ENCODE peak calls at places on chromosomes 5 and 9, in seven cellular contexts. F is CD8-positive, alpha-beta memory T cell; H is Calu3; R is DMS53; K is AG09319; J is body of pancreas; B is NB4. I is an unnamed sample.

GRCh38 chr9:100577776-100578448 is at the start of gene CAVIN4:
- DNase-seq in H (no peak), R (no peak), J (no peak), F (no peak), B (no peak), K (no peak), I (no peak)

GRCh38 chr9:94250456-94250855 is 8.6 kb upstream of the ZNF169 start:
- DNase-seq in K (no peak), R (no peak), B (no peak), F (peak; percentile 31), H (no peak), J (no peak), I (no peak)

GRCh38 chr9:82457281-82457680 is 468.7 kb downstream of the SPATA31D1 start:
- DNase-seq in J (no peak), F (no peak), B (no peak), K (no peak), R (no peak), H (no peak), I (no peak)

GRCh38 chr5:142012186-142012785 is 541 bp downstream of the GNPDA1 start:
- DNase-seq in B (peak; percentile 28), H (peak; percentile 70), R (peak; percentile 72), F (peak; percentile 40), K (no peak), J (peak; percentile 36), I (peak; percentile 59)

GRCh38 chr5:390571-391491 is 52.1 kb upstream of the EXOC3 start:
- DNase-seq in K (no peak), B (peak; percentile 30), H (no peak), F (no peak), J (no peak), R (no peak), I (peak; percentile 66)

GRCh38 chr9:110156902-110157301 is 51.1 kb downstream of the C9orf152 start:
- DNase-seq in H (no peak), F (peak; percentile 12), K (peak; percentile 67), B (peak; percentile 97), R (no peak), J (no peak), I (no peak)

GRCh38 chr9:109887079-109887478 is 107.1 kb downstream of the PALM2AKAP2 start:
- DNase-seq in K (no peak), B (peak; percentile 30), R (no peak), J (no peak), H (no peak), F (no peak), I (no peak)

GRCh38 chr9:15606667-15607472 is 54.0 kb downstream of the CCDC171 start:
- DNase-seq in K (no peak), J (no peak), F (peak; percentile 53), R (peak; percentile 38), H (peak; percentile 11), B (peak; percentile 73), I (peak; percentile 66)

GRCh38 chr5:120465281-120465961 is 1.3 kb downstream of the PRR16 start:
- DNase-seq in K (no peak), H (no peak), B (no peak), J (peak; percentile 38), R (peak; percentile 51), F (no peak), I (peak; percentile 61)

GRCh38 chr9:2788948-2789347 is 54.9 kb downstream of the PUM3 start:
- DNase-seq in H (no peak), J (peak; percentile 38), F (no peak), K (no peak), R (no peak), B (no peak), I (no peak)

GRCh38 chr9:127899200-127899943 is at the start of gene ST6GALNAC6:
- DNase-seq in J (peak; percentile 79), F (peak; percentile 67), H (peak; percentile 77), B (peak; percentile 76), K (no peak), R (peak; percentile 85), I (peak; percentile 94)

GRCh38 chr5:171149772-171150171 is 159.3 kb upstream of the TLX3 start:
- DNase-seq in K (no peak), B (no peak), R (no peak), F (no peak), J (no peak), H (no peak), I (no peak)

GRCh38 chr9:34125681-34126206 is 754 bp downstream of the DCAF12 start:
- DNase-seq in H (no peak), J (peak; percentile 12), K (no peak), F (no peak), R (peak; percentile 45), B (peak; percentile 60), I (peak; percentile 56)

GRCh38 chr9:38158628-38159027 is 89.6 kb upstream of the SHB start:
- DNase-seq in J (no peak), R (no peak), K (no peak), F (no peak), B (no peak), H (no peak), I (no peak)

GRCh38 chr5:126878085-126878484 is 101.1 kb downstream of the LMNB1 start:
- DNase-seq in R (no peak), K (no peak), J (no peak), B (no peak), H (no peak), F (no peak), I (no peak)

GRCh38 chr5:1322036-1322903 is 22.6 kb downstream of the CLPTM1L start:
- DNase-seq in H (no peak), J (no peak), F (no peak), B (no peak), R (no peak), K (no peak), I (no peak)

GRCh38 chr9:97445119-97445701 is 33.3 kb downstream of the TDRD7 start:
- DNase-seq in R (no peak), J (no peak), H (no peak), B (no peak), F (no peak), K (no peak), I (no peak)

GRCh38 chr9:95189230-95190098 is 128.0 kb downstream of the FANCC start:
- DNase-seq in R (no peak), F (no peak), B (peak; percentile 44), J (no peak), H (no peak), K (peak; percentile 42), I (peak; percentile 71)

GRCh38 chr9:11821541-11821940 is 871.6 kb upstream of the TYRP1 start:
- DNase-seq in H (no peak), J (peak; percentile 55), K (no peak), R (no peak), F (no peak), B (no peak), I (peak; percentile 4)

GRCh38 chr5:107275333-107275732 is 395.4 kb downstream of the EFNA5 start:
- DNase-seq in F (no peak), K (no peak), R (peak; percentile 16), B (no peak), H (no peak), J (no peak), I (no peak)

GRCh38 chr9:88072831-88073365 is 65.4 kb downstream of the SPATA31C2 start:
- DNase-seq in K (no peak), H (no peak), B (no peak), R (no peak), F (no peak), J (no peak), I (no peak)

GRCh38 chr9:133103987-133104505 is 17.0 kb downstream of the RALGDS start:
- DNase-seq in J (peak; percentile 10), R (no peak), H (no peak), F (no peak), B (no peak), K (no peak), I (no peak)

GRCh38 chr5:178221203-178221771 is 11.3 kb downstream of the PHYKPL start:
- DNase-seq in K (no peak), J (no peak), H (no peak), B (no peak), R (no peak), F (no peak), I (no peak)

GRCh38 chr9:76654575-76654974 is 109.7 kb upstream of the PCA3 start:
- DNase-seq in J (no peak), H (no peak), K (peak; percentile 78), R (no peak), B (no peak), F (no peak), I (no peak)

GRCh38 chr9:89743576-89744254 is 138.9 kb downstream of the GADD45G start:
- DNase-seq in R (no peak), F (peak; percentile 82), H (no peak), B (no peak), J (no peak), K (no peak), I (no peak)

GRCh38 chr5:113250341-113250953 is 184.3 kb downstream of the TSSK1B start:
- DNase-seq in H (no peak), F (no peak), K (peak; percentile 92), B (no peak), R (no peak), J (peak; percentile 16), I (peak; percentile 80)

GRCh38 chr9:113131689-113132151 is 19.1 kb upstream of the SLC31A2 start:
- DNase-seq in B (peak; percentile 58), F (no peak), K (no peak), R (no peak), H (no peak), J (peak; percentile 13), I (peak; percentile 90)

GRCh38 chr5:158463188-158463587 is 604.2 kb upstream of the CLINT1 start:
- DNase-seq in H (no peak), K (no peak), J (no peak), B (no peak), F (no peak), R (no peak), I (no peak)

GRCh38 chr9:118318770-118319443 is 614.7 kb downstream of the TLR4 start:
- DNase-seq in K (no peak), H (peak; percentile 8), J (peak; percentile 29), F (no peak), R (no peak), B (no peak), I (peak; percentile 28)

GRCh38 chr9:77176686-77177142 is 620 bp upstream of the VPS13A start:
- DNase-seq in J (no peak), R (no peak), K (no peak), B (no peak), F (no peak), H (no peak), I (no peak)

GRCh38 chr5:79284852-79285251 is 48.9 kb downstream of the JMY start:
- DNase-seq in K (no peak), B (no peak), F (no peak), H (no peak), J (no peak), R (peak; percentile 14), I (no peak)

GRCh38 chr5:113338628-113339027 is 96.2 kb downstream of the TSSK1B start:
- DNase-seq in B (no peak), J (no peak), H (no peak), R (no peak), F (no peak), K (no peak), I (no peak)

GRCh38 chr5:15365040-15365439 is 134.9 kb upstream of the FBXL7 start:
- DNase-seq in B (no peak), J (no peak), H (no peak), K (no peak), R (no peak), F (no peak), I (no peak)

GRCh38 chr5:58188287-58188651 is 271.6 kb downstream of the PLK2 start:
- DNase-seq in H (peak; percentile 55), F (no peak), K (peak; percentile 59), R (peak; percentile 6), J (no peak), B (no peak), I (peak; percentile 34)

GRCh38 chr5:76787237-76787636 is 31.6 kb upstream of the F2RL1 start:
- DNase-seq in H (peak; percentile 81), J (peak; percentile 36), R (peak; percentile 27), K (peak; percentile 60), B (no peak), F (no peak), I (peak; percentile 31)

GRCh38 chr9:135563858-135564257 is 2.3 kb downstream of the PAEP start:
- DNase-seq in K (no peak), H (no peak), F (no peak), R (no peak), B (no peak), J (no peak), I (no peak)

GRCh38 chr5:42013561-42013960 is 88.5 kb downstream of the FBXO4 start:
- DNase-seq in B (no peak), J (no peak), K (no peak), H (no peak), F (no peak), R (no peak), I (no peak)